ENCODE peak calls at places on chromosomes 12 and 14, in six cellular contexts. B, M, W, J, F and S are unnamed samples.
A peak's percentile ranks its signal among the peaks of the same experiment; 100 is the strongest.

GRCh38 chr12:106234513-106234912 is 13.3 kb downstream of the CKAP4 start:
- DNase-seq in B (no peak), M (no peak), W (no peak), J (peak; percentile 67), F (no peak), S (no peak)

GRCh38 chr12:52584156-52584682 is 10.6 kb upstream of the KRT74 start:
- DNase-seq in B (no peak), M (no peak), W (no peak), J (no peak), F (no peak), S (no peak)

GRCh38 chr12:55699471-55700055 is 8.1 kb downstream of the ITGA7 start:
- DNase-seq in B (no peak), M (no peak), W (no peak), J (no peak), F (no peak), S (no peak)

GRCh38 chr12:47736877-47737676 is 11.8 kb upstream of the ENDOU start:
- DNase-seq in B (no peak), M (peak; percentile 36), W (no peak), J (peak; percentile 73), F (no peak), S (no peak)

GRCh38 chr14:98951031-98951430 is 321.0 kb downstream of the BCL11B start:
- DNase-seq in B (no peak), M (no peak), W (no peak), J (no peak), F (no peak), S (no peak)

GRCh38 chr12:112005419-112006395 is 7.3 kb downstream of the TMEM116 start:
- DNase-seq in B (no peak), M (peak; percentile 88), W (no peak), J (peak; percentile 46), F (peak; percentile 13), S (peak; percentile 75)

GRCh38 chr14:99670361-99671229 is 13.5 kb upstream of the CYP46A1 start:
- DNase-seq in B (no peak), M (no peak), W (peak; percentile 26), J (peak; percentile 59), F (no peak), S (no peak)

GRCh38 chr12:23202746-23203145 is 577.8 kb downstream of the ETNK1 start:
- DNase-seq in B (no peak), M (no peak), W (no peak), J (no peak), F (no peak), S (no peak)

GRCh38 chr14:94575730-94576585 is 5.3 kb upstream of the SERPINA5 start:
- DNase-seq in B (no peak), M (no peak), W (no peak), J (peak; percentile 21), F (no peak), S (no peak)

GRCh38 chr14:58631720-58632119 is 6.0 kb upstream of the DACT1 start:
- DNase-seq in B (no peak), M (peak; percentile 41), W (no peak), J (no peak), F (no peak), S (peak; percentile 68)

GRCh38 chr14:49286257-49286983 is 299.8 kb downstream of the RPS29 start:
- DNase-seq in B (no peak), M (no peak), W (no peak), J (no peak), F (no peak), S (no peak)
- H3K79me1 ChIP-seq in B (no peaks in the 10 kb centered on the region), M (no peaks in the 10 kb centered on the region), W (no peaks in the 10 kb centered on the region), J (no peaks in the 10 kb centered on the region), F (no peaks in the 10 kb centered on the region), S (no peaks in the 10 kb centered on the region)

GRCh38 chr12:89366676-89367364 is 14.5 kb upstream of the DUSP6 start:
- DNase-seq in B (no peak), M (no peak), W (no peak), J (no peak), F (no peak), S (no peak)
- H4K8ac ChIP-seq in B (no peak overlapping the region), M (no peak overlapping the region), W (no peak overlapping the region), J (no peak overlapping the region), F (no peak overlapping the region), S (no peak overlapping the region)

DNA sequence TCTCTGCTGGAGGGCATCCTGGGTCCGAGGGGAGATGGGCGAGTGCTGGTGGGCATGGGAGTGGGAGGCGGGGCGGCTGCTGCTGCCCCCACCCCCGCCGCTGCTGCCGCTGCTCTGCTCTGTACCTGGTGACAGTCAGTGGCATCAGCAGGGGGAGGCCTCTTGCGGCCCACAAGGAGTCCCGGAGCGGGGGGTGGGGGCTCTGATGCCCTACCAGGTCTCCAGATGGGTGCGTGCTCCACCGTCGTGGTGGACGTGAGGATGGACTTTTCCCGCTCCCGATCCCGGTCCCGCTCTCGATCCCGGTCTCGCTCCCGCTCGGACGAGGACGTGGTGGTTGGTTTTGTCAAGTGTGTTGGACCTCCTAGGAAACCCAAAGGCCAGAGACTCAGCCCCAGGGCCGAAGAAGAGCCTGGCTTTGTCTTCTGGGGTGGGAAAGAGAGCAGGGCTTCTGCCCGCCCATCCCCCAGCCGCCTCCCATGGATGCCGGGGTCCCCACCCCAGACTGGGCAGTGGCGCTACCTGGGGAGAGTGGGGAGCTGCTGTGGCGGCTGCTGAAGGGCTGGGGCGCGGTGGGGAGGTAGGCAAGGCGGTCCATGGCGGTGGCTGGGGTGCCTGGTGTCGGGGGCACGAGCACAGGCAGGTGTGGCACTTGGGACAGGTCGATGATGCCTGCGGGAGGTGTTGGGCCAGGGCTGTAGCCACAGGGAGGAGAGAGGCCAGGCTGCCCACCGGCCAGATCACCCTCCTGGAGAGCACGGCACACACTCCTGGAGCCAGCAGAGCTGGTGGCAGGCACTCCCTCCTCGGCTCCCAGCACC is 45.4 kb downstream of the RFLNA start:
- DNase-seq in B (no peak), M (no peak), W (no peak), J (no peak), F (no peak), S (no peak)
- H3K79me1 ChIP-seq in B (no peaks in the 10 kb centered on the region), M (no peaks in the 10 kb centered on the region), W (peaks cover 5% of the 10 kb centered on the region), J (peaks cover 39% of the 10 kb centered on the region), F (no peaks in the 10 kb centered on the region), S (no peaks in the 10 kb centered on the region)

DNA sequence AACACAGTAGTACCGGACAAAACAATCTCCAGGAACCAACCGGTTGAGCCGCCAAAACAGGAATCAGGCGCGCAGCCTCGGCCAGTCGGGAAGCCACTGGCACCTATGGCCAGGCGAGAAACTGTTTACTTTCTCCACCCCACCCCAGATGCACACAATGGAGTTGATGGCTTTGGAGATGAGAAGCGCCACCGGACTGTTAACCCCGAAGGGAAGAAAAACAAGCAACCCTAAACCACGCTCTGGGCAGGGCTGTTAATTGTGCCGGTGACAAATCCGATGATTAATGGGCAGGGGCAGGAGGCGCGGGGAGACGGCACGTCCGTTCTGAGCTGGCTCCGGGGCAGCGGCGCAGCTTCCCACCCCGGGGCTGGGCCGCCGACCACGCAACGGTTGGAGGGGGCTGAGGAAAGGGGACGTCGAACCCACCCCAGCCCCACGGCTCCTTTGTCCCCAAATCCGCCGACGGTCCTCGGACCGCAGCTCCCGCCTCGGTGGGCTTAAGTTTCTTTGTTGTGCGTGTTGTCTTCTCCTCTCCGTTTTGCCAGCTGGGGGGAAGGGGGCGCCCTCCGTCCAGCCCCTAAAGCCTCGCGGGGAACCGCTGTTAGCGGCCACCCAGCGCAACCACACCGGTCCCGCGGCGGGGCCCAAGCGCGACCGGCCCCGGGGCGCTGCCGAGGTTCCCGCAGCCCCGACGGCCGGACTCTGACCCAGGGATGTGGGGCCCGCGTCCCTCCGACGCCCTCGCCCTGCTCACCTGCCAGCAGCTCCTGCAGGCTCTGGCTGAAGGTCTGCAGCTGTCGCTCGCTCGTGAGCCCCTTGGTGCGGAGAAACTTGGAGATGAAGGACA is 790 bp downstream of the BTG1 start:
- DNase-seq in B (no peak), M (peak; percentile 45), W (peak; percentile 27), J (peak; percentile 52), F (peak; percentile 69), S (peak; percentile 75)
- H4K8ac ChIP-seq in B (peak overlapping the region; percentile 93), M (no peak overlapping the region), W (no peak overlapping the region), J (peak overlapping the region; percentile 27), F (peak overlapping the region; percentile 59), S (peak overlapping the region; percentile 7)

DNA sequence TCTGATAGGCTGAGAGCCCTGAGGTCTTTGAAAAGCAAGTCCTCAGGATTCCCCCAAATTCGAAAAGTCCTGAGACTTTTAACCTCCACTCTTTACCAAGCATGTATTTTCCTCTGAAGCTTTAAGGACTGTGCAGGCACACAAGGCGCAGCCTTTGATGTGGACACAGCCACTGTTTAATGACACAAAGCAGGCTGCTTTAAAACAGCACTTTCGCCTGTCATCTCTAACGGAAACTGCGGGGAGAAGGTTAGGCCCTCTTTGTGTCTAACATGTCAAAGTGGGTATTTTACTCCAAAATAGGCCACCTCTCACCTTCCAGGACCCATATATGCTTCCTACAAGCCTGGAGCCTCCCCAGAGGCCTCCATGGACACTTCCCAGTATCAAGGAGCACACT is 159.2 kb downstream of the GCH1 start:
- DNase-seq in B (no peak), M (no peak), W (no peak), J (no peak), F (no peak), S (no peak)
- H3K79me1 ChIP-seq in B (no peaks in the 10 kb centered on the region), M (no peaks in the 10 kb centered on the region), W (no peaks in the 10 kb centered on the region), J (peaks cover 99% of the 10 kb centered on the region), F (no peaks in the 10 kb centered on the region), S (peaks cover 2% of the 10 kb centered on the region)

DNA sequence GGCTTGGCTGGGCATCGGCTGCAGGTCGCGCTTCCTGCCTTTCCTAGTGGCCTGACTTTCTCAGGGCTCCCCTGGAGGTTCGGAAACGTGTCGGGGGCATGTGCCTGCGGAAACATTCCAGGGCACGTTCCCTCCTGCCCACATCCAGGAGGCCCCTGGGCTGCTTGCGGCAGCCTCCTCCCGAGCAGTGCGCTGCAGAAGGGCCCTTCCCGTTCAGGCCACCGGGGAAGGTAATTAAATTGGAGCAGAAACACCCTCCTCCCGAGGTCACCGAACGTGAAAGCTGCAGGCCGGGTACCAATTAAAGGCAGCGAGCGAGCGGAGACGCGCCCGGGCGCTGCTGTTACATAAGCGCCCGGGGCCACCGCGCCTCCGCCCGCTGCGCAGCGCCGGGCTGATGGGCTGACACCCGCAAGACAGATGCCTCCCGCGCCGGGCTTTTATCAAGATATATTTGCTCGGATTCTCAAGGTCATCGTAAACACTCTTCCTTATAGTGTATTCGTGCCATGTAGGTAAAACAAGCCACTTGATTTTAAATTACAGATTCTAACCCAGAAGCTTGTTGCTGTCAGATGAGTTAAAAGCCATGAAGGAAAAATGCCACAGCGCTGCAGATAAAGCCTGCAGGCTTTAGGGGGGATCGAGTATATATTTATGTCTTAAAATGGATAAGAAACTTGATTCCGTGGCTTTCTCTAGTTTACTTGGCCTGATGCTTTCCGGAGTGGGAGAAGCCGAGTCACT is 31.4 kb downstream of the SSPN start:
- DNase-seq in B (peak; percentile 10), M (peak; percentile 76), W (peak; percentile 52), J (no peak), F (peak; percentile 67), S (peak; percentile 57)
- H4K8ac ChIP-seq in B (no peak overlapping the region), M (no peak overlapping the region), W (no peak overlapping the region), J (no peak overlapping the region), F (no peak overlapping the region), S (no peak overlapping the region)

GRCh38 chr14:96054661-96055060 is 15.5 kb downstream of the C14orf132 start:
- DNase-seq in B (no peak), M (no peak), W (no peak), J (no peak), F (no peak), S (no peak)
- H3K79me1 ChIP-seq in B (no peaks in the 10 kb centered on the region), M (no peaks in the 10 kb centered on the region), W (no peaks in the 10 kb centered on the region), J (peaks cover 56% of the 10 kb centered on the region), F (no peaks in the 10 kb centered on the region), S (peaks cover 6% of the 10 kb centered on the region)